ENCODE peak calls at places on chromosomes 3 and 15, in four cellular contexts. Z, J, W and K are unnamed samples. For H3K4me1, the result is how much of the 10 kb centered on the place peaks cover.

GRCh38 chr3:37862712-37863551 is 1.3 kb downstream of the CTDSPL start:
- DNase-seq in W (no peak), J (peak), Z (peak), K (no peak)

GRCh38 chr3:197613187-197613586 is 57.4 kb upstream of the BDH1 start:
- DNase-seq in W (peak), Z (no peak), J (no peak), K (peak)

GRCh38 chr15:71780349-71780976 is 29.9 kb upstream of the NR2E3 start:
- DNase-seq in J (peak), W (no peak), Z (peak), K (peak)

GRCh38 chr3:59992578-59992977 is 942.8 kb upstream of the CFAP20DC start:
- DNase-seq in W (no peak), J (no peak), Z (no peak), K (no peak)

GRCh38 chr15:57667171-57667924 is 39.2 kb upstream of the POLR2M start:
- DNase-seq in Z (no peak), J (no peak), W (no peak), K (no peak)

GRCh38 chr3:184405075-184406060 is 25.5 kb downstream of the CHRD start:
- DNase-seq in W (no peak), J (no peak), Z (no peak), K (no peak)

GRCh38 chr3:190279690-190280089 is 42.6 kb downstream of the CLDN1 start:
- DNase-seq in W (no peak), J (no peak), Z (no peak), K (no peak)

GRCh38 chr3:136893848-136894443 is 31.9 kb downstream of the NCK1 start:
- DNase-seq in W (no peak), J (no peak), Z (no peak), K (no peak)

GRCh38 chr3:54999159-54999558 is 71.3 kb upstream of the LRTM1 start:
- DNase-seq in J (peak), W (no peak), Z (no peak), K (no peak)

GRCh38 chr3:17302170-17302569 is 417.4 kb downstream of the PLCL2 start:
- DNase-seq in J (no peak), W (no peak), Z (no peak), K (no peak)

GRCh38 chr15:40333922-40334492 is 6.7 kb downstream of the CCDC9B start:
- DNase-seq in W (no peak), J (no peak), Z (peak), K (no peak)

GRCh38 chr15:63233667-63234419 is 43.6 kb upstream of the APH1B start:
- DNase-seq in Z (no peak), J (no peak), W (no peak), K (no peak)

GRCh38 chr3:146589899-146590508 is 15.1 kb downstream of the PLSCR5 start:
- DNase-seq in J (no peak), Z (peak), W (no peak), K (no peak)

GRCh38 chr3:15630646-15631350 is 29.3 kb downstream of the BTD start:
- DNase-seq in J (no peak), W (no peak), Z (no peak), K (peak)
- H3K4me1 ChIP-seq in J (under half), W (under half), Z (under half), K (under half)

GRCh38 chr3:159877924-159878323 is 110.7 kb upstream of the IL12A start:
- DNase-seq in W (no peak), J (no peak), Z (no peak), K (no peak)
- H3K27ac ChIP-seq in W (no peak), J (no peak), Z (no peak), K (no peak)

DNA sequence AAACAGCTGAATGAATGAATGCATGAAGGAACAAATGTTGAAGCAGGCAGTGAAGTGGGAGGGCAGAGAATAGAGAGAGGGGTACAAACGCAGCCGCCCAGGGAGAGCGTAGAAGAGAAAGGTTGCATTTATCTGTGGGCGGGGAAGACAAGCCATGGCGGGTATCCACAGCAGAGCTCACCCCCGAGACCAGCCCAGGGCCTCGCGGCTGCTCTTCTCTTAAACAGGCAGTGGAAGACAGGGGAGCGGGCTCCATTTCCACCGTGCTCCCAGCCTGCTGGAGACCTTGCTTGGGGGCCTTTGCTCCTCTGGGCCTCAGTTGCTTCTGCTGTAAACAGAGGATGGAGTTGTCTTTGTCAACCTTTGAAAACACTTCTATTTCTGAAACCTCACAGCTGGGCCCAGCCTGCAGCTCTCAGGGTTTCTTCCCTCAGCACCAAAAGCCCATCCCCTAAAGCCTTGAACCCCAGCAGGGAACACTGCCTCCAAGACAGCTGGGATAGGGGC is 259.5 kb downstream of the UACA start:
- DNase-seq in J (no peak), Z (no peak), W (no peak), K (no peak)
- H3K4me1 ChIP-seq in J (under half), Z (under half), W (half or more), K (under half)

GRCh38 chr3:9206287-9206686 is 43.2 kb downstream of the SRGAP3 start:
- DNase-seq in Z (no peak), W (no peak), J (no peak), K (no peak)

GRCh38 chr3:9203317-9203716 is 46.1 kb downstream of the SRGAP3 start:
- DNase-seq in J (no peak), W (no peak), Z (no peak), K (no peak)

GRCh38 chr3:9202546-9202945 is 46.9 kb downstream of the SRGAP3 start:
- DNase-seq in J (no peak), Z (no peak), W (no peak), K (no peak)

GRCh38 chr3:9205345-9206143 is 43.9 kb downstream of the SRGAP3 start:
- DNase-seq in W (no peak), Z (no peak), J (no peak), K (no peak)

DNA sequence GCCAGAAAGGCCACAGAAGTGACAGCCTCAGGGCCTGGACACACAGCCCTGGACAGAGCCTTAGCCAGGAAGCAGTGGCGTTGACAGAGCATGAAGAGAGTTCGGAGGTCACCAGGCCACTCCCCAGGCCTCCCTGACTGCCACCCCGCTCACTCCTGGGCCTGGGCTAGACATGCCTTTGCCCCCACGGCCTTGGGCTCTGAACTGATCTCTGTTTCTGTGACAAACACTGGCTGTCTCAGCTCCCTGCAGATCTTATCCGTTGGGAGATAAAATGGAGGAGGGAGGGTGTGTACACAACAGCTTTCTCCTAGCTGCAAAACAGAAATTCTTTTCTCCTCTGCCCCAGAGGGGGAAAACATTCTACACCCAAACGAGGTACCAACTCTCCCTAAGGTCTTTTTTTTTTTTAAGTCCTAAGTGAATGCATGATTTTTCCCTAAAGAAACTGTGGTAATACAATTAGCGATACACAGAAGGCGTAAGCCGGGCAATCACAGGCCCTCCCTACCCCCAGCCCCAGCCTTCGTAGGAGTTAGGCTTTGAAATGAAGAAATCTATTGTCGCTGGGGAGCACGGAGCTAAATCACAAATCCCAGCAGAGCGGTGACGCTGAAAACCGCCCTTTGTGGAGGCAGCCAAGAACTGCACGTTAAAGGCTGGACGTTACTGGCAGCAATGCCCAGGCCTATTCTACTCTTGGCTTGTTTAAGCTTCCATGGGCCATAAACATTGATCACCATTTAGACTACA is 45.0 kb downstream of the SRGAP3 start:
- DNase-seq in W (no peak), J (peak), Z (no peak), K (no peak)
- H3K27ac ChIP-seq in W (no peak), J (peak), Z (no peak), K (no peak)

GRCh38 chr3:129560931-129561594 is 18.1 kb downstream of the H1-8 start:
- DNase-seq in J (no peak), W (no peak), Z (peak), K (no peak)
- H3K4me1 ChIP-seq in J (under half), W (under half), Z (under half), K (under half)

GRCh38 chr3:124714218-124714853 is 15.9 kb upstream of the UMPS start:
- DNase-seq in J (no peak), Z (no peak), W (no peak), K (no peak)
- H3K27ac ChIP-seq in J (no peak), Z (no peak), W (no peak), K (no peak)

DNA sequence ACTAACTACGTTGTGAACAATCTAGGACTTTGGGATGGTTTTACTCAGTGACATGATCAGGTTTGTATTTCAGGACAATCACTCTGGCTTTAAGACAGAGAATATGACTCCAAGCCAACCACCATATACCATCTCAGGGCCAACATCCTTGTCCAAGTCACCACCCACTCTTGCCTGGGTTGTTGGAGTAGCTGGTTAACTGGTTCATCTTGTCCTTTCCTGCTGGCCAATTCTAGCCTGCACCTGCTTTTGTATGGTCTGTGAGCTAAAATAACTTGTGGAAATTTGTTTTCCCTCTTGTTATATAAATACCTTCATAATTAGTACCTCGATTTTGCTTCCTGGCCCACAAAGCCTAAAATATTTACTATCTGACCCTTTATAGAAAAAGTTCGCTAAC is 306.8 kb upstream of the STT3B start:
- DNase-seq in J (no peak), Z (no peak), W (no peak), K (no peak)
- H3K4me1 ChIP-seq in J (under half), Z (under half), W (half or more), K (half or more)

DNA sequence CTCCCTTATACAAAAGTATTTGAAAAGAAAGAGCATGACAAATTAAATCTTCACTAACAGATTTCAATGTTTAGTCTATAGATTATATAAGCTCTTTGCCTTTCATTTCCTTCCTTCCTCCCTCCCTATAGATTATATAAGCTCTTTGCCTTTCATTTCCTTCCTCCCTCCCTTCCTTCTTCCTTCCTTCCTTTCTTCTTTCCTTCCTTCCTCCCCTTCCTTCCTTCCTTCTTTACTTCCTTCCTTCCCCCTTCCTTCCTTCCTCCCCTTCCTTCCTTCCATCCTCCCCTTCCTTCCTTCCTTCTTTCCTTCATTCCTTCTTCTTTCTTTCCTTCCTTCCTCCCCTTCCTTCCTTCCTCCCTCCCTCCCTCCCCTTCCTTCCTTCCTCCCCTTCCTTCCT is 209.8 kb upstream of the CBLB start:
- DNase-seq in W (no peak), J (no peak), Z (no peak), K (no peak)
- H3K27ac ChIP-seq in W (no peak), J (no peak), Z (no peak), K (no peak)